ENCODE peak calls at places on chromosome 22, in five cellular contexts. Q, V, W, P and F are unnamed samples.

GRCh38 chr22:26845016-26845728 is 187.8 kb downstream of the MIAT start:
- DNase-seq in Q (no peak), V (peak), W (no peak), P (no peak), F (no peak)

GRCh38 chr22:25348391-25348790 is 129.0 kb downstream of the CRYBB2 start:
- DNase-seq in Q (no peak), V (no peak), W (no peak), P (no peak), F (no peak)

GRCh38 chr22:27919943-27920755 is 1.1 kb upstream of the PITPNB start:
- DNase-seq in Q (peak), V (peak), W (peak), P (no peak), F (peak)

GRCh38 chr22:26581769-26582168 is 8.2 kb downstream of the TPST2 start:
- DNase-seq in Q (no peak), V (no peak), W (no peak), P (no peak), F (no peak)

GRCh38 chr22:20052309-20053250 is 27.5 kb upstream of the DGCR8 start:
- DNase-seq in Q (no peak), V (no peak), W (no peak), P (no peak), F (no peak)

GRCh38 chr22:17563936-17564391 is 666 bp downstream of the SLC25A18 start:
- DNase-seq in Q (no peak), V (peak), W (peak), P (no peak), F (no peak)

GRCh38 chr22:18996376-18996900 is 60.3 kb upstream of the PRODH start:
- DNase-seq in Q (no peak), V (no peak), W (no peak), P (no peak), F (no peak)

GRCh38 chr22:38870312-38870741 is 1.7 kb downstream of the CBX6 start:
- DNase-seq in Q (peak), V (peak), W (peak), P (no peak), F (no peak)

GRCh38 chr22:32473388-32473952 is 1.1 kb upstream of the FBXO7 start:
- DNase-seq in Q (peak), V (peak), W (no peak), P (peak), F (no peak)

GRCh38 chr22:42446151-42446550 is 13.9 kb upstream of the NFAM1 start:
- DNase-seq in Q (no peak), V (no peak), W (no peak), P (no peak), F (no peak)

GRCh38 chr22:19959043-19959586 is 17.5 kb upstream of the TXNRD2 start:
- DNase-seq in Q (no peak), V (peak), W (peak), P (no peak), F (no peak)

GRCh38 chr22:35842954-35843353 is 125.3 kb downstream of the APOL5 start:
- DNase-seq in Q (no peak), V (peak), W (no peak), P (no peak), F (no peak)

GRCh38 chr22:27764722-27765236 is 36.8 kb downstream of the MN1 start:
- DNase-seq in Q (no peak), V (no peak), W (no peak), P (no peak), F (no peak)

GRCh38 chr22:39496131-39496838 is 5.8 kb upstream of the MIEF1 start:
- DNase-seq in Q (no peak), V (peak), W (peak), P (no peak), F (no peak)

GRCh38 chr22:26660961-26661578 is 3.7 kb downstream of the MIAT start:
- DNase-seq in Q (no peak), V (no peak), W (no peak), P (no peak), F (no peak)

GRCh38 chr22:39130892-39131855 is 21.3 kb downstream of the CBX7 start:
- DNase-seq in Q (no peak), V (no peak), W (no peak), P (no peak), F (no peak)

GRCh38 chr22:31872209-31872608 is 72.1 kb upstream of the YWHAH start:
- DNase-seq in Q (no peak), V (peak), W (no peak), P (no peak), F (no peak)

GRCh38 chr22:47586946-47587345 is 824.5 kb downstream of the TBC1D22A start:
- DNase-seq in Q (no peak), V (no peak), W (peak), P (no peak), F (no peak)

GRCh38 chr22:18994780-18995711 is 59.0 kb upstream of the PRODH start:
- DNase-seq in Q (no peak), V (no peak), W (no peak), P (no peak), F (no peak)

GRCh38 chr22:39613549-39613921 is 43.0 kb downstream of the CACNA1I start:
- DNase-seq in Q (no peak), V (no peak), W (no peak), P (no peak), F (no peak)

GRCh38 chr22:36386351-36386899 is 1.3 kb downstream of the MYH9 start:
- DNase-seq in Q (no peak), V (no peak), W (no peak), P (no peak), F (no peak)

GRCh38 chr22:19951351-19951750 is 9.7 kb upstream of the TXNRD2 start:
- DNase-seq in Q (no peak), V (no peak), W (no peak), P (no peak), F (no peak)

GRCh38 chr22:33984741-33985287 is 64.5 kb upstream of the LARGE1 start:
- DNase-seq in Q (no peak), V (no peak), W (no peak), P (no peak), F (no peak)

GRCh38 chr22:24990344-24990905 is 37.9 kb downstream of the KIAA1671 start:
- DNase-seq in Q (no peak), V (no peak), W (no peak), P (no peak), F (no peak)

GRCh38 chr22:25404923-25405853 is 159.3 kb upstream of the GRK3 start:
- DNase-seq in Q (no peak), V (peak), W (peak), P (no peak), F (no peak)

GRCh38 chr22:19376971-19377370 is 54.6 kb downstream of the HIRA start:
- DNase-seq in Q (no peak), V (no peak), W (no peak), P (no peak), F (no peak)

GRCh38 chr22:44316393-44317162 is 3.8 kb upstream of the SHISAL1 start:
- DNase-seq in Q (peak), V (no peak), W (no peak), P (no peak), F (no peak)
- TF ChIP-seq CTCF in Q (no peak), V (no peak), W (no peak), P (no peak), F (no peak)

DNA sequence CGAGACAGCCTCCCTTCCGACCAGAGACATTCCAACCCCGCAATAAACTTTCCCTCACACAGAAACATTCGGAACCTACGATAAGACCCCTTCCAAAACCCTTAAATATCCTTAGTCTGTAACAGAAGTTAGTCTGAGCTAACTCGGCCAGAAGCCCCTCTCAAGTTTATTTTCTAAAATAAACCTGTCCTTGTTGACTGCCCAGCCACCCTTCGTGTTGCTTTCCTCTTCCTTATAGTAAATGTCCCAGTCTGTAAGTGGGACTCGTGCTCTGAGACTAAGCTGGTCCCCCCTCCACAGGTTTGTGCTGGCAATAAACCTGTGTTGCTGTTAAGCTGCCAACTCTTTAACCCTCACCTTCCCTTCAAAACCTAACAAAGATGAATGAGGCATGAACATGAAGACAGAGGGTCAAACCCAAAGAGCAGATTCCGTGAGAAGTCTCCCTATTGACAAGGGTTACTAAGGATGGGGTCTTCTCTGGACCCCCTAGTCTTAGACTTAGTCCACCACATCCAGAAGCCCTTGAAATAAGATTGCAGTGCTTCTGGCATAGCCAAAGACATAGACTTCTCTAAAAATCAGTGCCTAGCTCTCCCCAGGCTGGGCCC is 18.2 kb downstream of the MIF start:
- DNase-seq in Q (no peak), V (no peak), W (no peak), P (no peak), F (no peak)
- H3K4me3 ChIP-seq in Q (no peak), V (no peak), W (no peak), P (no peak), F (no peak)

GRCh38 chr22:30718491-30718890 is 23.8 kb downstream of the OSBP2 start:
- DNase-seq in Q (no peak), V (no peak), W (no peak), P (no peak), F (no peak)

GRCh38 chr22:30718938-30719337 is 24.3 kb downstream of the OSBP2 start:
- DNase-seq in Q (no peak), V (no peak), W (no peak), P (no peak), F (no peak)

GRCh38 chr22:30717952-30718351 is 23.3 kb downstream of the OSBP2 start:
- DNase-seq in Q (no peak), V (no peak), W (no peak), P (no peak), F (no peak)

GRCh38 chr22:30717331-30717921 is 22.8 kb downstream of the OSBP2 start:
- DNase-seq in Q (no peak), V (peak), W (no peak), P (peak), F (peak)

GRCh38 chr22:30720263-30720837 is 25.7 kb downstream of the OSBP2 start:
- DNase-seq in Q (no peak), V (no peak), W (no peak), P (no peak), F (no peak)
- TF ChIP-seq CTCF in Q (no peak), V (no peak), W (no peak), P (no peak), F (no peak)

GRCh38 chr22:46076651-46077339 is 73.5 kb upstream of the PPARA start:
- DNase-seq in Q (no peak), V (peak), W (peak), P (peak), F (peak)
- H3K4me3 ChIP-seq in Q (peak), V (no peak), W (peak), P (peak), F (peak)

DNA sequence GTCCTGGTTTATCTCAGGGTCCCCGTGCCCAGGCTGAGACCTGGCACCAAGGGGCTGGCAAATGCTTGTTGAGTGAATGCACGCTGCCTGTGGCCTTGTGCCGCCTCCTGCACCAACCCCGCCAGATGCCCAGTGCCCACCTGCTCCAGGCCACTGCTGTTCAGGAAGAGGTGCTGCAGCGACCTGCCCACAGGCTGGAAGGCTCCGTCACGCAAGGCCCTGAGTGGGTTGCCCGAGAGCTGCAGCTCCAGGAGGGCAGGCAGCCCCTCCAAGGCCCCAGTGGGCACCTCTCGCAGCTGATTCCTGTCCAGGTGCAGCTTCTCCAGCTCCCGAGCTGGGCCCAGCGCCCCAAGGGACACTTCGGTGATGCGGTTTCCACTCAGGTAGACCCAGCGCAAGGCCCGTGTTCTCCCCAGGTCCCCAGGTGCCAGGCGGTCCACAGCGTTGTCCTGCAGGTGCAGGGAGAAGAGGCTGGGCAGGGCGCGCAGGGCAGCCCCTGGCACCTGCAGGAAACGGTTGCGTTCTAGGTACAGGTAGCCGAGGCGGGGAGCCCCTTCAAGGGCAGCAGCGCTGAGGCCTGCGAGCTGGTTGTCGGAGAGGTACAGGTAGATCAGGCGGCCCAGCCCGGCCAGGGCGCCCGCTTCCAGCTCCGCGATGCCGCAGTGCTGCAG is 3.6 kb downstream of the CHADL start:
- DNase-seq in Q (no peak), V (no peak), W (no peak), P (no peak), F (no peak)
- TF ChIP-seq CTCF in Q (no peak), V (no peak), W (no peak), P (no peak), F (no peak)

GRCh38 chr22:49364398-49364797 is 463.3 kb downstream of the BRD1 start:
- DNase-seq in Q (no peak), V (no peak), W (no peak), P (no peak), F (no peak)

GRCh38 chr22:49360746-49361145 is 466.9 kb downstream of the BRD1 start:
- DNase-seq in Q (no peak), V (no peak), W (no peak), P (no peak), F (no peak)

GRCh38 chr22:49361164-49361563 is 466.5 kb downstream of the BRD1 start:
- DNase-seq in Q (no peak), V (no peak), W (no peak), P (no peak), F (no peak)

GRCh38 chr22:49363526-49364230 is 464.0 kb downstream of the BRD1 start:
- DNase-seq in Q (no peak), V (no peak), W (no peak), P (no peak), F (no peak)

GRCh38 chr22:49362393-49362792 is 465.3 kb downstream of the BRD1 start:
- DNase-seq in Q (no peak), V (no peak), W (no peak), P (no peak), F (no peak)
- H3K4me3 ChIP-seq in Q (no peak), V (no peak), W (no peak), P (no peak), F (no peak)

GRCh38 chr22:37732699-37733607 is 36.1 kb downstream of the TRIOBP start:
- DNase-seq in Q (no peak), V (no peak), W (no peak), P (no peak), F (no peak)

GRCh38 chr22:37734402-37734700 is 37.5 kb downstream of the TRIOBP start:
- DNase-seq in Q (no peak), V (no peak), W (no peak), P (no peak), F (no peak)

GRCh38 chr22:37731804-37732471 is 35.1 kb downstream of the TRIOBP start:
- DNase-seq in Q (no peak), V (no peak), W (no peak), P (no peak), F (no peak)

GRCh38 chr22:37733625-37734401 is 37.0 kb downstream of the TRIOBP start:
- DNase-seq in Q (no peak), V (no peak), W (no peak), P (no peak), F (no peak)

GRCh38 chr22:37735054-37735453 is 38.2 kb downstream of the TRIOBP start:
- DNase-seq in Q (no peak), V (no peak), W (no peak), P (no peak), F (no peak)
- TF ChIP-seq CTCF in Q (peak), V (peak), W (peak), P (peak), F (peak)